ENCODE peak calls at places on chromosomes 4 and X, in five cellular contexts. One of them, this sample, is unnamed.

GRCh38 chr4:139167774-139168444 is 9.1 kb downstream of the ELF2 start:
- DNase-seq in cardiac muscle cell: peak
- DNase-seq in mucosa of descending colon: no peak
- DNase-seq in Panc1: no peak
- DNase-seq in fibroblast of mammary gland: peak
- DNase-seq in this sample: no peak

GRCh38 chr4:81237791-81238190 is 22.8 kb upstream of the PRKG2 start:
- DNase-seq in Panc1: no peak
- DNase-seq in fibroblast of mammary gland: no peak
- DNase-seq in cardiac muscle cell: no peak
- DNase-seq in mucosa of descending colon: no peak
- DNase-seq in this sample: no peak

GRCh38 chr4:142347241-142347640 is 498.9 kb downstream of the INPP4B start:
- DNase-seq in fibroblast of mammary gland: peak
- DNase-seq in Panc1: no peak
- DNase-seq in mucosa of descending colon: no peak
- DNase-seq in cardiac muscle cell: peak
- DNase-seq in this sample: no peak

GRCh38 chr4:111045992-111046391 is 423.1 kb upstream of the PITX2 start:
- DNase-seq in Panc1: no peak
- DNase-seq in cardiac muscle cell: no peak
- DNase-seq in mucosa of descending colon: no peak
- DNase-seq in fibroblast of mammary gland: no peak
- DNase-seq in this sample: no peak

GRCh38 chrX:21490341-21490740 is 116.1 kb downstream of the CNKSR2 start:
- DNase-seq in fibroblast of mammary gland: no peak
- DNase-seq in Panc1: no peak
- DNase-seq in mucosa of descending colon: no peak
- DNase-seq in cardiac muscle cell: no peak
- DNase-seq in this sample: no peak

GRCh38 chr4:74671074-74671698 is 123.1 kb downstream of the BTC start:
- DNase-seq in cardiac muscle cell: peak
- DNase-seq in fibroblast of mammary gland: peak
- DNase-seq in mucosa of descending colon: peak
- DNase-seq in Panc1: no peak
- DNase-seq in this sample: peak

GRCh38 chr4:174538123-174538875 is 16.0 kb upstream of the HPGD start:
- DNase-seq in cardiac muscle cell: no peak
- DNase-seq in mucosa of descending colon: no peak
- DNase-seq in Panc1: no peak
- DNase-seq in fibroblast of mammary gland: peak
- DNase-seq in this sample: no peak

GRCh38 chrX:75547137-75547536 is 24.3 kb upstream of the ZDHHC15 start:
- DNase-seq in mucosa of descending colon: no peak
- DNase-seq in fibroblast of mammary gland: no peak
- DNase-seq in cardiac muscle cell: no peak
- DNase-seq in Panc1: no peak
- DNase-seq in this sample: no peak

GRCh38 chr4:118352843-118353373 is at the start of gene PRSS12:
- DNase-seq in Panc1: no peak
- DNase-seq in mucosa of descending colon: peak
- DNase-seq in fibroblast of mammary gland: peak
- DNase-seq in cardiac muscle cell: peak
- DNase-seq in this sample: peak

GRCh38 chrX:31353095-31353494 is 281.3 kb upstream of the FTHL17 start:
- DNase-seq in fibroblast of mammary gland: peak
- DNase-seq in mucosa of descending colon: no peak
- DNase-seq in Panc1: no peak
- DNase-seq in cardiac muscle cell: peak
- DNase-seq in this sample: no peak

GRCh38 chr4:153471691-153472080 is 5.5 kb downstream of the TMEM131L start:
- DNase-seq in Panc1: no peak
- DNase-seq in fibroblast of mammary gland: no peak
- DNase-seq in mucosa of descending colon: no peak
- DNase-seq in cardiac muscle cell: no peak
- DNase-seq in this sample: no peak

GRCh38 chr4:184653650-184654049 is 4.1 kb downstream of the PRIMPOL start:
- DNase-seq in Panc1: no peak
- DNase-seq in fibroblast of mammary gland: peak
- DNase-seq in cardiac muscle cell: no peak
- DNase-seq in mucosa of descending colon: no peak
- DNase-seq in this sample: no peak

GRCh38 chr4:173490817-173491518 is 39.1 kb downstream of the HAND2 start:
- DNase-seq in mucosa of descending colon: no peak
- DNase-seq in Panc1: no peak
- DNase-seq in cardiac muscle cell: peak
- DNase-seq in fibroblast of mammary gland: peak
- DNase-seq in this sample: no peak

GRCh38 chr4:77636902-77637301 is 31.3 kb downstream of the CXCL13 start:
- DNase-seq in mucosa of descending colon: peak
- DNase-seq in cardiac muscle cell: peak
- DNase-seq in Panc1: peak
- DNase-seq in fibroblast of mammary gland: peak
- DNase-seq in this sample: no peak

GRCh38 chr4:166128452-166128851 is 255.4 kb downstream of the TLL1 start:
- DNase-seq in cardiac muscle cell: peak
- DNase-seq in Panc1: no peak
- DNase-seq in mucosa of descending colon: no peak
- DNase-seq in fibroblast of mammary gland: peak
- DNase-seq in this sample: no peak

GRCh38 chr4:89357346-89357745 is 49.7 kb upstream of the GPRIN3 start:
- DNase-seq in mucosa of descending colon: no peak
- DNase-seq in Panc1: no peak
- DNase-seq in fibroblast of mammary gland: no peak
- DNase-seq in cardiac muscle cell: no peak
- DNase-seq in this sample: no peak

GRCh38 chr4:182920676-182921075 is 3.5 kb upstream of the DCTD start:
- DNase-seq in fibroblast of mammary gland: no peak
- DNase-seq in mucosa of descending colon: no peak
- DNase-seq in Panc1: no peak
- DNase-seq in cardiac muscle cell: no peak
- DNase-seq in this sample: no peak

GRCh38 chr4:6576512-6576911 is 1.5 kb downstream of the MAN2B2 start:
- DNase-seq in cardiac muscle cell: no peak
- DNase-seq in Panc1: no peak
- DNase-seq in mucosa of descending colon: no peak
- DNase-seq in fibroblast of mammary gland: no peak
- DNase-seq in this sample: no peak

GRCh38 chrX:15882704-15883539 is 28.3 kb upstream of the AP1S2 start:
- DNase-seq in Panc1: no peak
- DNase-seq in fibroblast of mammary gland: peak
- DNase-seq in cardiac muscle cell: peak
- DNase-seq in mucosa of descending colon: peak
- DNase-seq in this sample: no peak

GRCh38 chr4:151957163-151957562 is 196.4 kb upstream of the GATB start:
- DNase-seq in cardiac muscle cell: peak
- DNase-seq in mucosa of descending colon: no peak
- DNase-seq in fibroblast of mammary gland: no peak
- DNase-seq in Panc1: no peak
- DNase-seq in this sample: peak
- TF ChIP-seq CTCF in cardiac muscle cell: no peak
- TF ChIP-seq CTCF in mucosa of descending colon: no peak
- TF ChIP-seq CTCF in fibroblast of mammary gland: no peak
- TF ChIP-seq CTCF in Panc1: no peak
- TF ChIP-seq CTCF in this sample: no peak

GRCh38 chr4:76251448-76252270 is at the start of gene FAM47E:
- DNase-seq in mucosa of descending colon: peak
- DNase-seq in cardiac muscle cell: peak
- DNase-seq in fibroblast of mammary gland: peak
- DNase-seq in Panc1: no peak
- DNase-seq in this sample: peak
- TF ChIP-seq CTCF in mucosa of descending colon: no peak
- TF ChIP-seq CTCF in cardiac muscle cell: peak
- TF ChIP-seq CTCF in fibroblast of mammary gland: no peak
- TF ChIP-seq CTCF in Panc1: peak
- TF ChIP-seq CTCF in this sample: peak

GRCh38 chr4:73446336-73446938 is 10.4 kb downstream of the AFP start:
- DNase-seq in Panc1: no peak
- DNase-seq in mucosa of descending colon: peak
- DNase-seq in cardiac muscle cell: peak
- DNase-seq in fibroblast of mammary gland: peak
- DNase-seq in this sample: no peak
- TF ChIP-seq CTCF in Panc1: peak
- TF ChIP-seq CTCF in mucosa of descending colon: peak
- TF ChIP-seq CTCF in cardiac muscle cell: peak
- TF ChIP-seq CTCF in fibroblast of mammary gland: peak
- TF ChIP-seq CTCF in this sample: peak

DNA sequence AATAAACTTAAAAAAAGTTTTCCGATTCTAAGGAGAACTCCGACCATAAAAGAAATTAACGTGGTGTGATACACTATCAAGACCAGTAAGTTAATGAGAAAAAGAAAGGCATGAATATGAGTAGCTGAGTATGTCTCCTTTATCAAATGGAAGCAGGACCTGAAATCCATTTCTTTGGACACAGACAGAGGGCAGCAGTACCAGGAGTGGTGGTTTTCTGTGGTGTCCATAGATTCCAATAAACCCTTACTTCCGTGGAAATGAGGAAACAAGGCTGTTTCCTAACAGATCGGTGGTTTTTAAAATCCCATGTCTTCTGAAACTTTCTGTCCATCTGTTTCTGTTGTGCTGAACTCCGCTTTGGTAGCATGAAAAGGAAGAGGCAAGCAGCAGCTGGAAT is 128.5 kb upstream of the TSPAN5 start:
- DNase-seq in fibroblast of mammary gland: peak
- DNase-seq in Panc1: no peak
- DNase-seq in cardiac muscle cell: peak
- DNase-seq in mucosa of descending colon: no peak
- DNase-seq in this sample: no peak
- TF ChIP-seq CTCF in fibroblast of mammary gland: peak
- TF ChIP-seq CTCF in Panc1: peak
- TF ChIP-seq CTCF in cardiac muscle cell: peak
- TF ChIP-seq CTCF in mucosa of descending colon: no peak
- TF ChIP-seq CTCF in this sample: no peak

DNA sequence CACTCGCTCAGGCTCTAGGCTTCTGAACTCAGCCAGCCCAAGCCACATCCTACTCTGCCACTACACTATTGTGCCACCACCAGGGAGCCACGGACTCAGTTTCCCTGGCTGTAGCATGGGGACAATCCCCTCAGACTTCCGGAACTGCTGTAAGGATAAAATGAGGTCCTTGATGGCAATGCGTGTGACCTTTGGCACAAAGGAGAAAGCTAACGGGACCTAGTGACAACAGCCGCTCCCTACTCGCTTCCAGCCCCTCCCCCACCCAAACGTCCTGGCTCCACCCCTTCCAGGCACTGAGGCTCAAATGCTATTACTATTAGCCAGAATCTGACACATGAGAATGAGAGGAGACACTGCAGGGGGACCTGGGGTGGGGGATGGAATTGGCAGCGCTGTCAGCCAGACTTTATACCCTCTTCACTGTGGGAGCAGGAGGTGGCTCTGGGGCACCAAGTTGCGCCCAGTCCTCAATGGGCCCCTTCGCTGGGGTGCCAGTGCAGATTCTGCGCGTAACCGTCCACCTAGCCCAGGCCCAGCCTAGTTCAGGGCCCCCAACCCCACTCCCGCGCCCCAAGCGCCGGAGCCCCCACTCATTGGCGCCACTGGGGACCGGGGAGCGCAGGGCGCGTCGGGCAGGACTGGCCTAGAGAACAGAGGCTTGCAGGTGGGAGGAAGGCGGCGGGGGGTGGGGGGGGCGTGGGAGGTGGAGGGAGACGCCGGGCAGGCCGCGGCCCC is 5.3 kb upstream of the DUSP9 start:
- DNase-seq in Panc1: no peak
- DNase-seq in mucosa of descending colon: no peak
- DNase-seq in fibroblast of mammary gland: no peak
- DNase-seq in cardiac muscle cell: no peak
- DNase-seq in this sample: no peak
- TF ChIP-seq CTCF in Panc1: no peak
- TF ChIP-seq CTCF in mucosa of descending colon: no peak
- TF ChIP-seq CTCF in fibroblast of mammary gland: no peak
- TF ChIP-seq CTCF in cardiac muscle cell: no peak
- TF ChIP-seq CTCF in this sample: no peak

DNA sequence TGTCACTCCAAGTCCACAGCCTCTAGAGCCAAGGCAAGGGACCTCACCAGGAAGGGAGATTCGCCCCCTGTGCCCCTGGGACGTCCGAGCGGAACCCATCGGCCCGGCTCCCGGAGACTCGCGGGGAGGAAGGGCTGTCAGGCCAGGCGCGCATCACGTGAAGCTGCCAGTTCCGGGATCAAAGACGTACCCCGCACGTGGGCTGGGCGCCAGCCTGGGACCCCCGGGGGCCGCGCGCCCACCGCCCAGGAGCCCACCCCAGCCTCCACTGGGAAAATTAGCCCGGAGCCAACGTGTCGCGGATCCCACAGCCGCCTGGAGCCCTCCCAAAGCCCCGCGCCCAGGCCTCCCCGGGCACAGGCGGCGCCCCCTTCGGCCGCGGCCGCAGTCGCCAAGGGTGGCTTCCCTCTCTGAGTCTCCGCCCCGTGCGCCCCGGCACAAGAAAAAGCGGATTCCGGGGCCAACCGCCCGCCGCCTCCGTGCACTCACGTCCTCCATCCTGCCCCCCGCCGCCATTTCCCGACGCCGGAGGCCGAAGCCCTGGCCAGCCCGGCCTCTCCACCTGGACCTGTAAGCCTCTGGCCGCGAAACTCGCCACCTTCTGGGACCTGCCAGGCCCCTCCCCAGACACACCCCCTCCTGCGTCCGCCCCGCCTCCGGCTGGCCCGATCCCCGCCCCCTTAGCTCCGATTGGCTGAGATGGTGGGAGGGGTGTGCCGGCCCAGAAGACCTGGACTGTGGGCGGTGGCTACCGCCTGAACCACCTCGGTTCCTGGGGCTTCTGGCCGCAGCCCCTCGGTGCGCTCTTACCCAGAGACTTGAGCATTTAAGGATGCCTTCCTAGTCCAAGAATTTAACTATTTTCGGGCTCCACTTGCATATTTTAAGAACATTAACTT is at the start of gene TMEM192:
- DNase-seq in Panc1: no peak
- DNase-seq in mucosa of descending colon: peak
- DNase-seq in fibroblast of mammary gland: peak
- DNase-seq in cardiac muscle cell: peak
- DNase-seq in this sample: peak
- TF ChIP-seq CTCF in Panc1: peak
- TF ChIP-seq CTCF in mucosa of descending colon: peak
- TF ChIP-seq CTCF in fibroblast of mammary gland: no peak
- TF ChIP-seq CTCF in cardiac muscle cell: peak
- TF ChIP-seq CTCF in this sample: no peak

GRCh38 chrX:102714994-102715393 is 2.7 kb downstream of the GPRASP2 start:
- DNase-seq in Panc1: no peak
- DNase-seq in fibroblast of mammary gland: peak
- DNase-seq in mucosa of descending colon: no peak
- DNase-seq in cardiac muscle cell: no peak
- DNase-seq in this sample: no peak
- TF ChIP-seq CTCF in Panc1: no peak
- TF ChIP-seq CTCF in fibroblast of mammary gland: peak
- TF ChIP-seq CTCF in mucosa of descending colon: no peak
- TF ChIP-seq CTCF in cardiac muscle cell: no peak
- TF ChIP-seq CTCF in this sample: no peak

DNA sequence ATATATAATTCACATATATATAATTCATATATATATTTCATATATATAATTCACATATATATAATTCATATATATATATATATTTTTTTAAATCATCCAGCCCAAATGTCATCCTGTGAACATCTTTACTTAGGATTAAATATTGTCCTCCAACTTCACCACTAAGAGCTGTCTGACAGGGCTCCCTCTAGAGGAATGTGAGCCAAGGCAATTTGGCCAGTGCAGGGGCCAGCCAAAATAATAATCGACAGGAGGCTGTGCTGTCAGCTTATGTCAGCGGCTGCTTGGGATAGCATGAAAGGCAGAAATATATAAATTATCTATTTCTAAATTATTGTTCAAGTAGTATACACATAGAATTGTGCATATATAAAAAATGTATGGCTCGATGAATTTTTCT is 29.5 kb downstream of the EGFL6 start:
- DNase-seq in cardiac muscle cell: peak
- DNase-seq in fibroblast of mammary gland: peak
- DNase-seq in mucosa of descending colon: no peak
- DNase-seq in Panc1: no peak
- DNase-seq in this sample: no peak
- TF ChIP-seq CTCF in cardiac muscle cell: peak
- TF ChIP-seq CTCF in fibroblast of mammary gland: peak
- TF ChIP-seq CTCF in mucosa of descending colon: no peak
- TF ChIP-seq CTCF in Panc1: peak
- TF ChIP-seq CTCF in this sample: no peak